ENCODE peak calls at places on chromosomes 6 and 20, in four cellular contexts. G is H1, E is GM12878, A is K562. W is an unnamed sample.

GRCh38 chr20:48178607-48179006 is 393.3 kb upstream of the SULF2 start:
- DNase-seq in A (no peak), G (no peak), E (no peak), W (no peak)

GRCh38 chr6:88268508-88268907 is 102.4 kb upstream of the CNR1 start:
- DNase-seq in E (no peak), A (no peak), G (no peak), W (no peak)

GRCh38 chr20:33707668-33708067 is 12.4 kb downstream of the PXMP4 start:
- DNase-seq in G (no peak), E (no peak), A (no peak), W (no peak)

GRCh38 chr6:28943557-28944411 is 20.0 kb upstream of the TRIM27 start:
- DNase-seq in G (peak), E (peak), A (peak), W (peak)

GRCh38 chr6:46899636-46900035 is 22.1 kb downstream of the ADGRF5 start:
- DNase-seq in A (no peak), E (no peak), G (no peak), W (no peak)

GRCh38 chr20:59273699-59274380 is 26.6 kb upstream of the EDN3 start:
- DNase-seq in G (no peak), A (no peak), E (no peak), W (no peak)

GRCh38 chr6:34556031-34556471 is at the start of gene SPDEF:
- DNase-seq in A (no peak), E (no peak), G (no peak), W (peak)

GRCh38 chr20:32966881-32967781 is 37.1 kb downstream of the SUN5 start:
- DNase-seq in A (no peak), G (no peak), E (peak), W (no peak)

GRCh38 chr20:22217712-22218352 is 366.5 kb downstream of the FOXA2 start:
- DNase-seq in A (no peak), G (no peak), E (no peak), W (no peak)

GRCh38 chr20:36847009-36847709 is 28.8 kb upstream of the TLDC2 start:
- DNase-seq in A (no peak), E (no peak), G (no peak), W (no peak)

GRCh38 chr20:58184063-58184462 is 44.4 kb downstream of the ANKRD60 start:
- DNase-seq in E (no peak), A (no peak), G (no peak), W (no peak)

GRCh38 chr20:63795178-63795830 is 35.8 kb downstream of the ZBTB46 start:
- DNase-seq in G (no peak), E (no peak), A (no peak), W (no peak)

GRCh38 chr20:43949741-43950618 is 35.3 kb downstream of the TOX2 start:
- DNase-seq in G (no peak), E (peak), A (peak), W (no peak)

GRCh38 chr6:157456524-157456829 is 75.5 kb downstream of the ZDHHC14 start:
- DNase-seq in E (peak), G (no peak), A (no peak), W (no peak)

GRCh38 chr6:57190140-57190539 is 18.0 kb downstream of the BAG2 start:
- DNase-seq in A (no peak), E (no peak), G (no peak), W (peak)

GRCh38 chr20:23108871-23109270 is 22.7 kb upstream of the CD93 start:
- DNase-seq in G (no peak), E (no peak), A (no peak), W (no peak)

GRCh38 chr6:140537211-140537610 is 1162.8 kb upstream of the CITED2 start:
- DNase-seq in G (no peak), A (no peak), E (no peak), W (no peak)

GRCh38 chr6:5179917-5180316 is 80.8 kb downstream of the LYRM4 start:
- DNase-seq in G (no peak), A (no peak), E (no peak), W (no peak)

GRCh38 chr20:57953638-57954037 is 243.8 kb upstream of the PMEPA1 start:
- DNase-seq in A (no peak), G (no peak), E (no peak), W (no peak)

GRCh38 chr6:82246802-82247633 is 526 bp downstream of the IBTK start:
- DNase-seq in A (peak), E (no peak), G (no peak), W (peak)

GRCh38 chr6:64680446-64680845 is 1026.6 kb downstream of the EYS start:
- DNase-seq in G (no peak), E (no peak), A (no peak), W (no peak)

GRCh38 chr6:169263836-169264608 is 10.4 kb upstream of the THBS2 start:
- DNase-seq in E (no peak), G (no peak), A (no peak), W (no peak)

GRCh38 chr6:147567141-147567805 is 58.8 kb downstream of the SAMD5 start:
- DNase-seq in E (no peak), G (no peak), A (no peak), W (no peak)

GRCh38 chr20:48340915-48341314 is 486.9 kb downstream of the PREX1 start:
- DNase-seq in A (no peak), G (no peak), E (no peak), W (no peak)

GRCh38 chr6:37538107-37538506 is 38.4 kb upstream of the CCDC167 start:
- DNase-seq in G (no peak), E (no peak), A (peak), W (peak)

GRCh38 chr6:111468329-111469012 is 14.5 kb downstream of the REV3L start:
- DNase-seq in A (no peak), E (no peak), G (no peak), W (no peak)

GRCh38 chr6:37368961-37369320 is 15.2 kb downstream of the RNF8 start:
- DNase-seq in G (no peak), A (no peak), E (no peak), W (no peak)

GRCh38 chr6:132934496-132934895 is 120.1 kb downstream of the RPS12 start:
- DNase-seq in E (no peak), G (no peak), A (no peak), W (no peak)

GRCh38 chr6:73798592-73798991 is 102.6 kb downstream of the CD109 start:
- DNase-seq in G (no peak), E (no peak), A (no peak), W (peak)

GRCh38 chr6:11166948-11167347 is 55.4 kb upstream of the ERVFRD-1 start:
- DNase-seq in A (no peak), E (no peak), G (no peak), W (no peak)

GRCh38 chr6:15672291-15672690 is 9.5 kb upstream of the DTNBP1 start:
- DNase-seq in G (no peak), A (no peak), E (no peak), W (no peak)

GRCh38 chr6:15678514-15678913 is 15.7 kb upstream of the DTNBP1 start:
- DNase-seq in A (no peak), G (no peak), E (no peak), W (no peak)

GRCh38 chr6:15674690-15675386 is 12.0 kb upstream of the DTNBP1 start:
- DNase-seq in E (no peak), G (no peak), A (no peak), W (no peak)

GRCh38 chr6:15677822-15678221 is 15.0 kb upstream of the DTNBP1 start:
- DNase-seq in G (no peak), A (no peak), E (no peak), W (no peak)

GRCh38 chr6:15675537-15676170 is 12.8 kb upstream of the DTNBP1 start:
- DNase-seq in E (no peak), G (no peak), A (no peak), W (no peak)
- TF ChIP-seq YY1 in E (no peak), G (no peak), A (no peak), W (no peak)

DNA sequence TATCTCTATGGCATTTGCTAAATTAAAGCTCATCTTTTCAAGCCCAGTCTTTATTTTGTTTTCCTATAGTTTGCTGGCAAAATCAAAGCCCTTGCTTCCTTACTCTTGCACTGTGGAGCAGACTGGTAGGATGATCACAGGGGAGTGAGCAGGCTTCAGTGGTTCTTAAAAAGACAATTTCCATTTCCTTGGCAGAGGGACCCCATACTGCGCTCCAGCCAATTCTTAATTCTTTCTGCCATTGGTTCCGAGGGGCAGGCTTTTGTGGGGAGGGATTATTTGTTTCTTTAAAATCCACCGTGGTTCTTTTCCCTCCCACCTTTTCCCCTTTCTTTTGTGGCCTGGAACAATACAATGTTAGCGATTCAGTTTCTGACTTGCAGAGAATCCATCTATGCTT is 378.8 kb upstream of the FLRT3 start:
- DNase-seq in E (no peak), G (peak), A (no peak), W (no peak)
- TF ChIP-seq EP300 in E (no peak), G (no peak), A (no peak), W (no peak)

GRCh38 chr6:152979116-152979515 is 3.7 kb downstream of the FBXO5 start:
- DNase-seq in G (no peak), A (no peak), E (no peak), W (no peak)
- TF ChIP-seq HDAC2 in G (no peak), A (no peak), E (no peak), W (no peak)

GRCh38 chr6:75041381-75041780 is 164.5 kb downstream of the COL12A1 start:
- DNase-seq in E (no peak), G (no peak), A (no peak), W (no peak)
- TF ChIP-seq YY1 in E (no peak), G (no peak), A (no peak), W (no peak)

DNA sequence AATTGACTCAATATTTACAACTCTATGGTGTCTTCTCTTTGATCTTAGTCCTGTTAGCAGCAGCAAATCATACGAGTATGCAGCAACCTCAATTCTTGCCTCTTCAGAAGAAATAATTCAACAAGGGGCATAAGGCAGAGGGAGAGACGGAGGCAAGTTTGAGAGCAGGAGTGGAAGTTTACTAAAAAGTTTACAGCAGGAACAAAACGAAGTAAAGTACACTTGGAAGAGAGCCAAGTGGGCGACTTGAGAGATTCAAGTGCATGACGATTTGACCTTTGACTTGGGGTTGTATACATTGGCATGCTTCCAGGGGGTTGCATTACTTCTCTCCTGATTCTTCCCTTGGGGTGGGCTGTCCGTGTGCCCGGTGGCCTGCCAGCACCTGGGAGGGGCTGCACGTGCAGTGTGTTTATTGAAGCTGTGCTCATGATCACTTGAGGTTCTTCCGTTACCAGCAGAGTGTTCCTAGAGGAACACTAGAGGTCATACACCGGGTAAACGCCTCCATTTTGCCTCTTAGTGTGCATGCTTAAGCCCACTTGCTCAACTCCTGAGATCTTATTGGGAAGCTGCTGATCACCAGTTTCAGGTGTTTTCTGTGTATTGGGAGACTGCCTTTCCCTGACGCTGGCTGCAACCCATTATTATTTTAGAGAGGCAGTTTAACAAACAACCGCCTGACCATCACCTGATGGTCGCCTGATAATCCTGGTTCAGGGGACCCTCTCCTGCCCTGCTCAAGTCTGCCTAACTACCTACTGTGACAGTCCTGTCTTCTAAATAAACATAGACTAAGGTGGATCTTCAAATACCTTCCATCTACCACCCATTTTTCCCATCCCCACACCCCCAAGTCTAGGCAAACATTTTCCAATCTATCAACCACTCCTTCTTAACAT is 172.4 kb upstream of the MYLIP start:
- DNase-seq in A (no peak), G (no peak), E (no peak), W (peak)
- TF ChIP-seq EP300 in A (no peak), G (no peak), E (no peak), W (no peak)

GRCh38 chr6:44096615-44097014 is 30.6 kb downstream of the MRPL14 start:
- DNase-seq in A (peak), E (peak), G (no peak), W (peak)
- TF ChIP-seq HDAC2 in A (no peak), E (no peak), G (no peak), W (peak)

DNA sequence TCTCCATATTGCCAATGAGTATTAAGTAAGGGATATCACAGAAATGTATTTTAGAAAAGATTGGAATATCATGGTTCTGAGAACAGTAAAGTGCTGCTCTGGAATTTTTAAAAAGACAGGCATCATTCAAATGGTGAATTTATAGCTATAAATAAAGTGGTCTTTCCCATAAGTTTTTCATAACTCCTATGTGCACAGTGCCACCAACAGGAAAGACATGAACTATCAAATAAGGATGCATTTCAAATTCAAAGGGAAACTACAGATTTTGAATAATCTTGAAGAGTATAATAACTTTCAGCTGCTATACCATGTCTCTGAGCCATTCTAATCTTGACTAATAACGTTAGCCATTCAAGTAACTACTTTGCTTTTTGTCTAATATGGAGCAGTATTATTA is 456.8 kb upstream of the GJE1 start:
- DNase-seq in G (no peak), E (no peak), A (no peak), W (no peak)
- TF ChIP-seq YY1 in G (no peak), E (no peak), A (no peak), W (no peak)

GRCh38 chr20:41559658-41560057 is 58.5 kb downstream of the CHD6 start:
- DNase-seq in E (no peak), G (no peak), A (no peak), W (no peak)
- TF ChIP-seq EP300 in E (no peak), G (no peak), A (no peak), W (no peak)

DNA sequence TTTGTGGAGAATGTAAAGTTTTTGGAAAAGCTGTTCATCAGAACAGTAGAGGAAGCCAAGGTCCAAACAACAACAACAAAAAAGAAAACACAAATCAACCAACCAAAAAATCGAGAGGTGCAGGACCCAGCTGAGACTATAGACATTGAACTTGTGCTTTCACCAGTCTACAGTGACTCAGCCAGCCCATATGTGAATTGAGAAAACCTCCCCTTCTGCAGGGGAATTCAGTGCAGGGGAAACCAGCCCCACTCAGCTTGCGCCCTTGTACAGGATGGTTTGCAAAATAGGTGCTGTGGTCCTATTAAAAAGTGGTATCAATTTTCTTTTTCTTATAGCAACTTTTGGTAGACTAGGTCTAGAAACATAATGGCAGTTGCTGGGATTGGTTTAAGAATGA is 21.3 kb downstream of the MLIP start:
- DNase-seq in G (no peak), A (no peak), E (no peak), W (no peak)
- TF ChIP-seq HDAC2 in G (no peak), A (no peak), E (no peak), W (no peak)

DNA sequence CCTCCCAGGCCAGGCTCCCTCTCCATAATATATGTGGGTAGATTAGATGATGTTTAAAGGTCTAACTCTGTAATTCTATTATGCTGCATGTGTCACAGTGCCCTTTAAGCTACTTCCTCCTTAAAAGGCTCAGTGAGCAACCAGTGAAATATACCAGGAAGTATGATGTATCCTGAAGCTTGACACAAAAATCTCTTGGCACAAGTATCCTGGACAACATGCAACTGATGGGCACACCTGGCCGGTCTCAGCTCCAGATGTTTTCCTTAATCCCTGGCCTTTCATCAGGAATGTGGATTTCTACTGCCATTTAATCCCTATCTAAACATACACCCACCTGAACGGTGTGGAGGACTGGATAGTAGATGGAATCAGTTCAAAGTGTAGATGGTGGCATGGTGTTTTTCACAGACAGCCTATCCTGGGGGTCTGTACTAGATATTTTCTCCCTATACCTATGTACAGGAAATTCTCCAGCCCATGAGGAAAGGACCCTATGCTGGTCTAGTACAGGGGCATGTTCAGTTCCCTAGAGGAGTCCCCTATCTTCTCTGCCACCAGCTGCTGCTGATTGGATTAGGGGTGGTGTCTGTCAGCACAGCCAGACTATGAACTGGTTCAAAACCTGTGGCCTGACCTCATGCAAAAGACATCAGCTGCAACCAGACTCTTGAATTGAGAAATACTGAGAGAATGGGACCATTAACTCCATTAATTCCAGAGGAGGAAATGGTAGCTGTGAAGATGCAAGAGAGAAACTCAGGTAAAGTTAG is 59.4 kb upstream of the CITED2 start:
- DNase-seq in A (no peak), E (no peak), G (no peak), W (peak)
- TF ChIP-seq YY1 in A (no peak), E (no peak), G (no peak), W (no peak)